ENCODE peak calls at places on chromosomes 6 and 20, in four cellular contexts. T is BJ, J is pancreas, D is foreskin fibroblast. A is an unnamed sample.

GRCh38 chr6:168188310-168188973 is 109.4 kb upstream of the FRMD1 start:
- DNase-seq in T (no peak), J (no peak), D (no peak), A (no peak)

GRCh38 chr20:32140603-32141002 is 31.1 kb downstream of the TM9SF4 start:
- DNase-seq in T (no peak), J (no peak), D (no peak), A (no peak)

GRCh38 chr6:129440691-129441090 is 269.3 kb downstream of the ARHGAP18 start:
- DNase-seq in T (peak), J (no peak), D (peak), A (no peak)

GRCh38 chr20:59515013-59515905 is 89.1 kb upstream of the PHACTR3 start:
- DNase-seq in T (no peak), J (peak), D (peak), A (no peak)

GRCh38 chr20:21357851-21358250 is 39.5 kb downstream of the NKX2-4 start:
- DNase-seq in T (no peak), J (no peak), D (no peak), A (no peak)

GRCh38 chr20:46196990-46197389 is 78.9 kb downstream of the CD40 start:
- DNase-seq in T (no peak), J (no peak), D (no peak), A (no peak)

GRCh38 chr6:149723771-149724417 is 6.0 kb upstream of the LATS1 start:
- DNase-seq in T (no peak), J (peak), D (peak), A (peak)

GRCh38 chr6:11425431-11425871 is 112.1 kb upstream of the TMEM170B start:
- DNase-seq in T (no peak), J (no peak), D (no peak), A (no peak)

GRCh38 chr6:146041282-146041681 is 12.4 kb downstream of the GRM1 start:
- DNase-seq in T (no peak), J (no peak), D (no peak), A (no peak)

GRCh38 chr6:100342830-100343229 is 121.9 kb downstream of the SIM1 start:
- DNase-seq in T (no peak), J (no peak), D (no peak), A (no peak)

GRCh38 chr6:52286798-52287432 is 2.4 kb upstream of the MCM3 start:
- DNase-seq in T (no peak), J (peak), D (peak), A (peak)

GRCh38 chr6:54291738-54292137 is 16.5 kb upstream of the TINAG start:
- DNase-seq in T (peak), J (no peak), D (peak), A (no peak)

GRCh38 chr6:98838027-98838426 is 3.7 kb downstream of the POU3F2 start:
- DNase-seq in T (no peak), J (no peak), D (no peak), A (no peak)

GRCh38 chr6:4308354-4308753 is 173.0 kb upstream of the ECI2 start:
- DNase-seq in T (no peak), J (no peak), D (no peak), A (no peak)

GRCh38 chr6:121780325-121781313 is 345.2 kb downstream of the GJA1 start:
- DNase-seq in T (peak), J (peak), D (peak), A (no peak)

GRCh38 chr6:132003516-132004178 is 52.5 kb upstream of the CCN2 start:
- DNase-seq in T (no peak), J (no peak), D (no peak), A (no peak)

GRCh38 chr20:2866236-2866635 is 7.0 kb upstream of the PTPRA start:
- DNase-seq in T (no peak), J (no peak), D (no peak), A (no peak)

GRCh38 chr6:36252005-36252404 is 17.9 kb upstream of the PNPLA1 start:
- DNase-seq in T (no peak), J (no peak), D (no peak), A (no peak)

GRCh38 chr6:163759542-163759941 is 345.0 kb downstream of the QKI start:
- DNase-seq in T (no peak), J (no peak), D (no peak), A (no peak)

A was measured in smooth muscle cell of the brain vasculature.